ENCODE peak calls at places on chromosomes 6 and 20, in six cellular contexts. N is fibroblast of lung, R is gastrocnemius medialis, H is OCI-LY7, X is tibial artery, T is esophagus squamous epithelium. D is an unnamed sample.

GRCh38 chr20:56409521-56409920 is 2.5 kb upstream of the CASS4 start:
- DNase-seq in N (no peak), R (no peak), H (no peak), X (no peak), T (no peak), D (no peak)

GRCh38 chr6:110664933-110665332 is 150.3 kb downstream of the CDK19 start:
- DNase-seq in N (peak; percentile 6), R (no peak), H (no peak), X (no peak), T (no peak), D (no peak)

GRCh38 chr6:85923013-85923430 is 280.3 kb upstream of the SYNCRIP start:
- DNase-seq in N (peak; percentile 34), R (no peak), H (peak; percentile 44), X (no peak), T (no peak), D (no peak)

GRCh38 chr6:98747246-98747645 is 87.1 kb upstream of the POU3F2 start:
- DNase-seq in N (no peak), R (no peak), H (no peak), X (no peak), T (no peak), D (no peak)

GRCh38 chr6:116500969-116501433 is 10.4 kb upstream of the CALHM5 start:
- DNase-seq in N (peak; percentile 17), R (no peak), H (no peak), X (no peak), T (no peak), D (no peak)

GRCh38 chr6:21371676-21372161 is 221.8 kb upstream of the SOX4 start:
- DNase-seq in N (peak; percentile 73), R (no peak), H (no peak), X (no peak), T (no peak), D (no peak)

GRCh38 chr20:63931735-63932134 is 24.5 kb downstream of the UCKL1 start:
- DNase-seq in N (no peak), R (no peak), H (no peak), X (no peak), T (no peak), D (no peak)

GRCh38 chr6:113414511-113414910 is 442.6 kb upstream of the MARCKS start:
- DNase-seq in N (peak; percentile 82), R (peak; percentile 3), H (peak; percentile 4), X (peak; percentile 72), T (no peak), D (no peak)

GRCh38 chr6:16163535-16164300 is 34.8 kb downstream of the MYLIP start:
- DNase-seq in N (peak; percentile 27), R (no peak), H (no peak), X (no peak), T (no peak), D (no peak)

GRCh38 chr20:50313223-50313820 is 122.7 kb downstream of the CEBPB start:
- DNase-seq in N (no peak), R (no peak), H (no peak), X (peak; percentile 39), T (no peak), D (no peak)

GRCh38 chr20:58201616-58202015 is 26.8 kb downstream of the ANKRD60 start:
- DNase-seq in N (no peak), R (no peak), H (no peak), X (no peak), T (no peak), D (no peak)

GRCh38 chr6:33313105-33313708 is 671 bp downstream of the TAPBP start:
- DNase-seq in N (peak; percentile 36), R (no peak), H (peak; percentile 76), X (peak; percentile 80), T (no peak), D (peak; percentile 53)

GRCh38 chr6:163146036-163146435 is 268.5 kb upstream of the QKI start:
- DNase-seq in N (peak; percentile 64), R (no peak), H (no peak), X (no peak), T (no peak), D (no peak)

GRCh38 chr6:83615025-83615999 is 93.6 kb downstream of the SNAP91 start:
- DNase-seq in N (peak; percentile 28), R (no peak), H (peak; percentile 49), X (no peak), T (no peak), D (no peak)

GRCh38 chr20:8400461-8400860 is 268.4 kb downstream of the PLCB1 start:
- DNase-seq in N (no peak), R (no peak), H (no peak), X (no peak), T (no peak), D (no peak)

GRCh38 chr6:26222587-26222986 is 135.4 kb downstream of the HFE start:
- DNase-seq in N (peak; percentile 32), R (no peak), H (peak; percentile 53), X (no peak), T (no peak), D (no peak)

GRCh38 chr6:66848244-66848953 is 1141.4 kb upstream of the EYS start:
- DNase-seq in N (no peak), R (no peak), H (no peak), X (no peak), T (no peak), D (no peak)
- H3K36me3 ChIP-seq in N (no peaks in the 10 kb centered on the region), R (no peaks in the 10 kb centered on the region), H (no peaks in the 10 kb centered on the region), X (no peaks in the 10 kb centered on the region), T (no peaks in the 10 kb centered on the region), D (no peaks in the 10 kb centered on the region)

GRCh38 chr6:48397887-48398286 is 286.9 kb upstream of the PTCHD4 start:
- DNase-seq in N (no peak), R (no peak), H (no peak), X (no peak), T (no peak), D (no peak)
- TF ChIP-seq CTCF in N (no peak), R (no peak), H (no peak), X (no peak), T (no peak), D (no peak)

GRCh38 chr6:43258807-43259686 is 15.8 kb downstream of the TTBK1 start:
- DNase-seq in N (no peak), R (no peak), H (no peak), X (no peak), T (no peak), D (peak; percentile 22)
- H3K36me3 ChIP-seq in N (no peaks in the 10 kb centered on the region), R (no peaks in the 10 kb centered on the region), H (no peaks in the 10 kb centered on the region), X (no peaks in the 10 kb centered on the region), T (no peaks in the 10 kb centered on the region), D (no peaks in the 10 kb centered on the region)

DNA sequence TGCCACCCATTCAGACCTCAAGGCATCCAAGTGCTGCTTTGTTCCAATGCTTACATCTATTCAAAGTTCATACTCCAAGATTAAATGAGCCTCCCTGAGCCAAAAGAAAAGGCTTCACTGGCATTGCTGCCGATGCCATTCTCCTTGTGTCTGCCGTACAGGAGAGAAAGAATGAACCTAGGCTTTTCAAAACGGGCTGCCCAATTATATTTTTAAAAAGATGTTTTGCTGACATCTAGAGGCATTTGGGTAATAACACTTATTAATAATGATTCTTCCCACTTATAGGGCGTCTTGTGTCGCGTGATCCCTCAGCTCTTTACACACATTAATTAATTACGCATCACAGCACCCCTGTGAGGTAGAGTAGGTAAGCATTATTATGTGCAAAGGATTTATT is 545.6 kb downstream of the PKHD1 start:
- DNase-seq in N (no peak), R (no peak), H (no peak), X (no peak), T (no peak), D (no peak)
- TF ChIP-seq CTCF in N (no peak), R (no peak), H (peak; percentile 29), X (no peak), T (no peak), D (no peak)

GRCh38 chr6:4763921-4764320 is 12.3 kb upstream of the CDYL start:
- DNase-seq in N (no peak), R (no peak), H (no peak), X (no peak), T (no peak), D (no peak)

GRCh38 chr6:4760773-4761172 is 15.4 kb upstream of the CDYL start:
- DNase-seq in N (no peak), R (no peak), H (no peak), X (no peak), T (no peak), D (no peak)

GRCh38 chr6:4759997-4760396 is 16.2 kb upstream of the CDYL start:
- DNase-seq in N (no peak), R (no peak), H (no peak), X (no peak), T (no peak), D (no peak)

GRCh38 chr6:4762294-4762693 is 13.9 kb upstream of the CDYL start:
- DNase-seq in N (no peak), R (no peak), H (no peak), X (no peak), T (no peak), D (no peak)
- H3K36me3 ChIP-seq in N (no peaks in the 10 kb centered on the region), R (no peaks in the 10 kb centered on the region), H (no peaks in the 10 kb centered on the region), X (no peaks in the 10 kb centered on the region), T (no peaks in the 10 kb centered on the region), D (no peaks in the 10 kb centered on the region)